ENCODE peak calls at places on chromosome 2, in five cellular contexts. One of them, this sample, is unnamed. For H3K4me1, the result is how much of the 10 kb centered on the place peaks cover.

GRCh38 chr2:9206991-9207640 is 504 bp downstream of the ASAP2 start:
- DNase-seq in heart left ventricle: no peak
- DNase-seq in stomach: no peak
- DNase-seq in IMR-90: no peak
- DNase-seq in PC-3: no peak
- DNase-seq in this sample: peak

GRCh38 chr2:101303688-101304087 is 4.8 kb downstream of the RNF149 start:
- DNase-seq in heart left ventricle: no peak
- DNase-seq in stomach: no peak
- DNase-seq in IMR-90: no peak
- DNase-seq in PC-3: no peak
- DNase-seq in this sample: no peak

GRCh38 chr2:30721668-30722647 is 85.3 kb downstream of the CAPN13 start:
- DNase-seq in heart left ventricle: no peak
- DNase-seq in stomach: peak
- DNase-seq in IMR-90: no peak
- DNase-seq in PC-3: no peak
- DNase-seq in this sample: no peak

GRCh38 chr2:16073921-16074425 is 133.6 kb downstream of the MYCN start:
- DNase-seq in heart left ventricle: no peak
- DNase-seq in stomach: no peak
- DNase-seq in IMR-90: no peak
- DNase-seq in PC-3: no peak
- DNase-seq in this sample: no peak

GRCh38 chr2:202091476-202091875 is 18.4 kb downstream of the KIAA2012 start:
- DNase-seq in heart left ventricle: no peak
- DNase-seq in stomach: no peak
- DNase-seq in IMR-90: peak
- DNase-seq in PC-3: no peak
- DNase-seq in this sample: no peak

GRCh38 chr2:233972941-233973575 is 55.9 kb downstream of the TRPM8 start:
- DNase-seq in heart left ventricle: no peak
- DNase-seq in stomach: no peak
- DNase-seq in IMR-90: no peak
- DNase-seq in PC-3: peak
- DNase-seq in this sample: no peak

GRCh38 chr2:85710687-85711577 is 16.8 kb downstream of the GNLY start:
- DNase-seq in heart left ventricle: peak
- DNase-seq in stomach: no peak
- DNase-seq in IMR-90: no peak
- DNase-seq in PC-3: no peak
- DNase-seq in this sample: peak

GRCh38 chr2:38981670-38982357 is 92.1 kb downstream of the ARHGEF33 start:
- DNase-seq in heart left ventricle: no peak
- DNase-seq in stomach: no peak
- DNase-seq in IMR-90: no peak
- DNase-seq in PC-3: no peak
- DNase-seq in this sample: no peak

GRCh38 chr2:17573085-17573805 is 32.7 kb downstream of the VSNL1 start:
- DNase-seq in heart left ventricle: no peak
- DNase-seq in stomach: no peak
- DNase-seq in IMR-90: no peak
- DNase-seq in PC-3: no peak
- DNase-seq in this sample: no peak

GRCh38 chr2:61658841-61659780 is 121.0 kb upstream of the XPO1 start:
- DNase-seq in heart left ventricle: peak
- DNase-seq in stomach: peak
- DNase-seq in IMR-90: peak
- DNase-seq in PC-3: peak
- DNase-seq in this sample: no peak

GRCh38 chr2:152347076-152347475 is 12.1 kb downstream of the FMNL2 start:
- DNase-seq in heart left ventricle: no peak
- DNase-seq in stomach: no peak
- DNase-seq in IMR-90: peak
- DNase-seq in PC-3: peak
- DNase-seq in this sample: peak

GRCh38 chr2:37196320-37197195 is at the start of gene CEBPZOS:
- DNase-seq in heart left ventricle: peak
- DNase-seq in stomach: peak
- DNase-seq in IMR-90: peak
- DNase-seq in PC-3: peak
- DNase-seq in this sample: peak
- TF ChIP-seq CTCF in heart left ventricle: no peak
- TF ChIP-seq CTCF in stomach: no peak
- TF ChIP-seq CTCF in IMR-90: no peak
- TF ChIP-seq CTCF in PC-3: no peak
- TF ChIP-seq CTCF in this sample: no peak

GRCh38 chr2:176082885-176083731 is 654 bp downstream of the EVX2 start:
- DNase-seq in heart left ventricle: no peak
- DNase-seq in stomach: no peak
- DNase-seq in IMR-90: no peak
- DNase-seq in PC-3: no peak
- DNase-seq in this sample: no peak
- H3K4me1 ChIP-seq in heart left ventricle: under half
- H3K4me1 ChIP-seq in stomach: under half
- H3K4me1 ChIP-seq in IMR-90: under half
- H3K4me1 ChIP-seq in PC-3: under half
- H3K4me1 ChIP-seq in this sample: under half

DNA sequence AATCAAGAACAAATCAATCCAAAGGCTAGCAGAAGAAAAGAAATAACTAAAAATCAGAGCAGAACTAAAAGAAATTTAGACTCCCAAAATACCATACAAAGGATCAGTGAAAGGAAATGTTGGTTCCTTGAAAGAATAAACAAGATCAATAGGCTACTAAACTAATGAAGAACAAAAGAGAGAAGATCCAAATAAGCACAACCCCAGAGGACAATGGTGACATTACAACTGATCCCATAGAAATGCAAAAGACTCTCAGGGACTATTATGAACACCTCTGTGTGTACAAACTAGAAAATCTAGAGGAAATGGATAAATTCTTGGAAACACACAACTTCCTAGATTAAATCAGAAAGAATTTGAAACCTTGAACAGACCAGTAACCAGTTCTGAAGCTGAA is 1186.9 kb downstream of the LRP1B start:
- DNase-seq in heart left ventricle: no peak
- DNase-seq in stomach: no peak
- DNase-seq in IMR-90: no peak
- DNase-seq in PC-3: no peak
- DNase-seq in this sample: no peak
- TF ChIP-seq CTCF in heart left ventricle: no peak
- TF ChIP-seq CTCF in stomach: no peak
- TF ChIP-seq CTCF in IMR-90: no peak
- TF ChIP-seq CTCF in PC-3: peak
- TF ChIP-seq CTCF in this sample: no peak

DNA sequence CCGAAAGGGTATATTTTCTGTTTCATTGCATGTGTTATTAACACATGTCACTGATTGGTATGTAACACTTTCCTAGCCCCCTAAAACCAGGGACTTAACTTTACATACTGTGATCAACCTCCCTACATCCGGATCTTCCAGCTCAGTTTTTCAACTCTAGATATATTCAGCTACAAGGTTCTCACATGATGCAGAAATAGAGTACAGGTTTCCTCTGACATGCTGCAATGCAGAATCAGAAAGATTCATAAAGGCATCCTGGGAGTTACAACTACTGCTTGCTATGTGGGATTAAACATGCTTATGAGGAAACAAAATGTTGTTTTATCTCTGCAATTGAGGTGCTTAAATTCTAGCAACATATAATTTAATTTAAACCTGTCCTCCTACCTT is 14.0 kb downstream of the FBXO11 start:
- DNase-seq in heart left ventricle: no peak
- DNase-seq in stomach: no peak
- DNase-seq in IMR-90: no peak
- DNase-seq in PC-3: no peak
- DNase-seq in this sample: no peak
- H3K4me1 ChIP-seq in heart left ventricle: half or more
- H3K4me1 ChIP-seq in stomach: under half
- H3K4me1 ChIP-seq in IMR-90: under half
- H3K4me1 ChIP-seq in PC-3: under half
- H3K4me1 ChIP-seq in this sample: under half

This sample was measured in thyroid gland.